ENCODE peak calls at places on chromosomes 2 and 18, in six cellular contexts. H is psoas muscle, P is ACHN, L is HT1080, X is fibroblast of lung, C is amniotic epithelial cell. N is an unnamed sample.

GRCh38 chr2:234606906-234607305 is 110.0 kb upstream of the ARL4C start:
- DNase-seq in H (no peak), X (peak), P (no peak), C (peak), L (no peak), N (no peak)

GRCh38 chr2:201827621-201828020 is 21.3 kb downstream of the CDK15 start:
- DNase-seq in X (peak), H (no peak), C (no peak), L (peak), P (peak), N (no peak)

GRCh38 chr2:215967590-215968373 is 45.6 kb downstream of the MREG start:
- DNase-seq in P (no peak), H (no peak), L (no peak), C (peak), X (no peak), N (no peak)

GRCh38 chr2:54655051-54655809 is 68.2 kb upstream of the EML6 start:
- DNase-seq in X (no peak), C (no peak), H (no peak), L (no peak), P (no peak), N (no peak)

GRCh38 chr2:146576301-146576700 is 1268.5 kb upstream of the ACVR2A start:
- DNase-seq in P (no peak), H (no peak), L (no peak), C (peak), X (peak), N (no peak)

GRCh38 chr2:70553334-70553583 is 367 bp downstream of the TGFA start:
- DNase-seq in H (no peak), X (no peak), P (peak), L (no peak), C (no peak), N (no peak)

GRCh38 chr2:45872211-45872610 is 220.7 kb downstream of the PRKCE start:
- DNase-seq in H (no peak), X (peak), C (peak), P (peak), L (no peak), N (no peak)

GRCh38 chr18:79657342-79657996 is 22.1 kb upstream of the CTDP1 start:
- DNase-seq in C (no peak), P (no peak), X (no peak), H (no peak), L (no peak), N (no peak)

GRCh38 chr2:10830641-10831386 is 18.2 kb upstream of the PDIA6 start:
- DNase-seq in X (no peak), H (no peak), C (no peak), P (no peak), L (no peak), N (no peak)

GRCh38 chr2:206193643-206194382 is 34.1 kb downstream of the EEF1B2 start:
- DNase-seq in C (no peak), L (no peak), H (no peak), X (no peak), P (no peak), N (no peak)

GRCh38 chr2:43083710-43084698 is 142.4 kb downstream of the ZFP36L2 start:
- DNase-seq in X (peak), P (no peak), H (peak), L (peak), C (peak), N (peak)

GRCh38 chr2:214127178-214127970 is 283.5 kb upstream of the VWC2L start:
- DNase-seq in L (peak), P (no peak), H (peak), C (peak), X (peak), N (no peak)

GRCh38 chr2:182048088-182048487 is 62.4 kb downstream of the PPP1R1C start:
- DNase-seq in C (no peak), P (no peak), L (no peak), X (no peak), H (no peak), N (no peak)

GRCh38 chr2:2588777-2589176 is 257.7 kb upstream of the MYT1L start:
- DNase-seq in X (no peak), L (no peak), H (no peak), C (no peak), P (no peak), N (no peak)

GRCh38 chr2:97673187-97673914 is 3.8 kb downstream of the C2orf92 start:
- DNase-seq in C (no peak), L (peak), X (peak), H (no peak), P (no peak), N (no peak)

GRCh38 chr2:206260427-206261012 is 13.9 kb upstream of the ZDBF2 start:
- DNase-seq in C (peak), P (peak), L (peak), H (no peak), X (peak), N (no peak)

GRCh38 chr2:200405599-200406298 is 99.3 kb downstream of the SPATS2L start:
- DNase-seq in H (no peak), P (peak), L (peak), X (peak), C (peak), N (peak)

GRCh38 chr18:76431437-76432273 is 63.4 kb downstream of the ZNF516 start:
- DNase-seq in H (no peak), P (no peak), C (no peak), X (no peak), L (no peak), N (no peak)

GRCh38 chr2:158760887-158761286 is 34.2 kb upstream of the DAPL1 start:
- DNase-seq in P (no peak), X (peak), C (no peak), L (no peak), H (no peak), N (no peak)

GRCh38 chr18:12449040-12449814 is 41.5 kb downstream of the PRELID3A start:
- DNase-seq in L (no peak), P (no peak), C (no peak), H (no peak), X (no peak), N (no peak)

GRCh38 chr2:191255271-191255670 is 10.1 kb downstream of the MYO1B start:
- DNase-seq in L (no peak), C (no peak), X (peak), P (no peak), H (no peak), N (no peak)

GRCh38 chr2:241666627-241667400 is 19.8 kb downstream of the DTYMK start:
- DNase-seq in H (no peak), X (peak), C (peak), P (no peak), L (no peak), N (no peak)

GRCh38 chr2:240143276-240143675 is 2.8 kb upstream of the OTOS start:
- DNase-seq in H (no peak), P (no peak), C (no peak), L (no peak), X (no peak), N (no peak)

GRCh38 chr2:134432438-134432883 is 178.6 kb downstream of the MGAT5 start:
- DNase-seq in L (no peak), P (no peak), X (no peak), C (peak), H (no peak), N (no peak)

GRCh38 chr2:207505728-207506127 is 24.0 kb upstream of the CREB1 start:
- DNase-seq in H (no peak), C (peak), X (peak), P (peak), L (peak), N (peak)

GRCh38 chr18:64116806-64117205 is 32.1 kb downstream of the LINC00305 start:
- DNase-seq in L (no peak), H (no peak), P (no peak), C (no peak), X (no peak), N (no peak)

GRCh38 chr2:38076710-38077430 is 919 bp upstream of the CYP1B1 start:
- DNase-seq in L (no peak), C (peak), H (peak), P (peak), X (peak), N (peak)

GRCh38 chr2:15753233-15753798 is 161.6 kb downstream of the DDX1 start:
- DNase-seq in P (no peak), X (no peak), L (no peak), H (no peak), C (no peak), N (no peak)

GRCh38 chr2:61647044-61647443 is 108.9 kb upstream of the XPO1 start:
- DNase-seq in X (no peak), H (no peak), L (no peak), C (peak), P (no peak), N (no peak)

GRCh38 chr18:62505669-62506494 is 16.9 kb upstream of the ZCCHC2 start:
- DNase-seq in X (no peak), H (no peak), C (no peak), P (peak), L (peak), N (no peak)

GRCh38 chr2:84701880-84702279 is 179.0 kb downstream of the TRABD2A start:
- DNase-seq in X (peak), H (no peak), L (peak), C (peak), P (no peak), N (peak)